ENCODE peak calls at places on chromosomes 4 and X, in ten cellular contexts. K is NCI-H2081; O is H7; G is caudate nucleus; F is right lobe of liver; A is T-helper 17 cell; J is NCI-H1048; X is CD4-positive, alpha-beta T cell; W is neuronal stem cell; I is DMS79 treated with DMSO at 0.1 percent for 48 hours. U is an unnamed sample.
A peak's percentile ranks its signal among the peaks of the same experiment; 100 is the strongest.

GRCh38 chr4:141575884-141576283 is 60.5 kb upstream of the IL15 start:
- DNase-seq in K (no peak), O (no peak), G (no peak), F (no peak), A (no peak), J (no peak), X (no peak), W (no peak), I (no peak), U (no peak)

GRCh38 chr4:8832130-8832930 is 39.3 kb downstream of the HMX1 start:
- DNase-seq in K (no peak), O (no peak), G (no peak), F (peak; percentile 7), A (peak; percentile 6), J (no peak), X (no peak), W (no peak), I (no peak), U (no peak)

GRCh38 chr4:101670370-101670769 is 120.2 kb upstream of the BANK1 start:
- DNase-seq in K (no peak), O (no peak), G (no peak), F (no peak), A (no peak), J (no peak), X (no peak), W (no peak), I (no peak), U (no peak)

GRCh38 chr4:133483600-133484246 is 334.6 kb downstream of the PCDH10 start:
- DNase-seq in K (no peak), O (no peak), G (no peak), F (no peak), A (no peak), J (peak; percentile 79), X (no peak), W (no peak), I (no peak), U (no peak)

GRCh38 chrX:40262641-40263560 is 165.1 kb upstream of the BCOR start:
- DNase-seq in K (no peak), O (peak; percentile 26), G (no peak), F (no peak), A (no peak), J (no peak), X (no peak), W (no peak), I (no peak), U (no peak)

GRCh38 chr4:83178029-83178428 is 63.5 kb upstream of the PLAC8 start:
- DNase-seq in K (no peak), O (no peak), G (no peak), F (no peak), A (no peak), J (no peak), X (no peak), W (no peak), I (no peak), U (no peak)

GRCh38 chr4:161555689-161556660 is 607.8 kb downstream of the FSTL5 start:
- DNase-seq in K (no peak), O (no peak), G (no peak), F (no peak), A (no peak), J (no peak), X (no peak), W (no peak), I (no peak), U (no peak)

GRCh38 chr4:23818097-23818648 is 71.7 kb downstream of the PPARGC1A start:
- DNase-seq in K (peak; percentile 89), O (no peak), G (no peak), F (no peak), A (no peak), J (no peak), X (no peak), W (no peak), I (peak; percentile 13), U (no peak)

GRCh38 chrX:39922926-39923325 is 174.8 kb downstream of the BCOR start:
- DNase-seq in K (no peak), O (no peak), G (no peak), F (no peak), A (no peak), J (no peak), X (no peak), W (no peak), I (no peak), U (no peak)

GRCh38 chr4:120158860-120159259 is 92.2 kb upstream of the MAD2L1 start:
- DNase-seq in K (no peak), O (no peak), G (no peak), F (no peak), A (no peak), J (no peak), X (no peak), W (no peak), I (no peak), U (no peak)

GRCh38 chrX:72308566-72309296 is 3.0 kb upstream of the CITED1 start:
- DNase-seq in K (peak; percentile 54), O (peak; percentile 83), G (peak; percentile 1), F (peak; percentile 54), A (no peak), J (no peak), X (peak; percentile 15), W (peak; percentile 56), I (peak; percentile 28), U (no peak)

U was measured in CD8-positive, alpha-beta T cell.